ENCODE peak calls at places on chromosomes 2 and 18, in seven cellular contexts. V, W, U, A, K, Z and P are unnamed samples.
A peak's percentile ranks its signal among the peaks of the same experiment; 100 is the strongest.

GRCh38 chr2:137208361-137208973 is 443.1 kb downstream of the THSD7B start:
- DNase-seq in V (no peak), W (no peak), U (no peak), A (no peak), K (no peak), Z (no peak), P (no peak)

GRCh38 chr2:2731101-2731850 is 400.2 kb upstream of the MYT1L start:
- DNase-seq in V (no peak), W (no peak), U (no peak), A (no peak), K (no peak), Z (no peak), P (no peak)

GRCh38 chr18:38909972-38910371 is 1344.4 kb upstream of the CELF4 start:
- DNase-seq in V (no peak), W (no peak), U (no peak), A (no peak), K (no peak), Z (no peak), P (no peak)

GRCh38 chr2:203809084-203809521 is 58.5 kb upstream of the CTLA4 start:
- DNase-seq in V (no peak), W (no peak), U (no peak), A (no peak), K (no peak), Z (no peak), P (no peak)

GRCh38 chr18:4631239-4631638 is 176.1 kb upstream of the DLGAP1 start:
- DNase-seq in V (no peak), W (no peak), U (no peak), A (no peak), K (no peak), Z (no peak), P (no peak)

GRCh38 chr18:24428709-24429108 is 2.2 kb downstream of the IMPACT start:
- DNase-seq in V (no peak), W (no peak), U (no peak), A (no peak), K (no peak), Z (no peak), P (no peak)

GRCh38 chr2:74551942-74552913 is 1.5 kb downstream of the LOXL3 start:
- DNase-seq in V (no peak), W (no peak), U (no peak), A (no peak), K (no peak), Z (no peak), P (peak; percentile 68)

GRCh38 chr2:42268528-42269151 is 92.4 kb downstream of the COX7A2L start:
- DNase-seq in V (no peak), W (no peak), U (no peak), A (no peak), K (no peak), Z (no peak), P (no peak)

GRCh38 chr2:9673914-9674481 is 43.2 kb upstream of the YWHAQ start:
- DNase-seq in V (no peak), W (no peak), U (no peak), A (no peak), K (no peak), Z (no peak), P (no peak)

GRCh38 chr2:105750735-105751134 is 6.0 kb downstream of the NCK2 start:
- DNase-seq in V (no peak), W (no peak), U (no peak), A (no peak), K (no peak), Z (no peak), P (no peak)

GRCh38 chr18:23519725-23520124 is 16.4 kb downstream of the RMC1 start:
- DNase-seq in V (no peak), W (no peak), U (no peak), A (no peak), K (no peak), Z (no peak), P (no peak)

GRCh38 chr2:170425291-170425751 is 247.4 kb downstream of the MYO3B start:
- DNase-seq in V (no peak), W (no peak), U (no peak), A (peak; percentile 8), K (no peak), Z (no peak), P (no peak)

GRCh38 chr2:98379311-98380202 is 33.3 kb downstream of the CNGA3 start:
- DNase-seq in V (no peak), W (no peak), U (no peak), A (no peak), K (no peak), Z (no peak), P (no peak)

GRCh38 chr18:26228562-26229260 is 2.5 kb downstream of the TAF4B start:
- DNase-seq in V (peak; percentile 10), W (no peak), U (no peak), A (no peak), K (no peak), Z (no peak), P (no peak)

GRCh38 chr2:20424300-20425290 is 22.3 kb upstream of the RHOB start:
- DNase-seq in V (peak; percentile 98), W (no peak), U (peak; percentile 72), A (peak; percentile 47), K (peak; percentile 89), Z (no peak), P (peak; percentile 76)

GRCh38 chr2:131004446-131005209 is 88.6 kb downstream of the FAM168B start:
- DNase-seq in V (no peak), W (no peak), U (no peak), A (no peak), K (no peak), Z (no peak), P (no peak)

GRCh38 chr2:169042856-169043255 is 11.7 kb upstream of the ABCB11 start:
- DNase-seq in V (no peak), W (no peak), U (no peak), A (no peak), K (no peak), Z (no peak), P (no peak)

GRCh38 chr2:88265352-88265960 is 95.3 kb downstream of the THNSL2 start:
- DNase-seq in V (peak; percentile 39), W (peak; percentile 18), U (no peak), A (peak; percentile 17), K (no peak), Z (no peak), P (no peak)

GRCh38 chr2:7449287-7449686 is 532.1 kb downstream of the RNF144A start:
- DNase-seq in V (no peak), W (no peak), U (no peak), A (no peak), K (no peak), Z (no peak), P (no peak)

GRCh38 chr18:35337256-35337655 is 7.0 kb downstream of the ZNF24 start:
- DNase-seq in V (no peak), W (no peak), U (no peak), A (no peak), K (no peak), Z (no peak), P (no peak)

GRCh38 chr2:125167152-125167551 is 1142.1 kb downstream of the CNTNAP5 start:
- DNase-seq in V (no peak), W (no peak), U (no peak), A (no peak), K (no peak), Z (no peak), P (no peak)

GRCh38 chr2:68292108-68292710 is 27.5 kb downstream of the CNRIP1 start:
- DNase-seq in V (peak; percentile 65), W (peak; percentile 63), U (no peak), A (no peak), K (no peak), Z (peak; percentile 37), P (no peak)

GRCh38 chr2:226467221-226467620 is 332.4 kb downstream of the IRS1 start:
- DNase-seq in V (no peak), W (no peak), U (no peak), A (no peak), K (no peak), Z (no peak), P (no peak)

GRCh38 chr2:241672243-241673188 is 14.1 kb downstream of the DTYMK start:
- DNase-seq in V (no peak), W (no peak), U (no peak), A (no peak), K (no peak), Z (no peak), P (no peak)

GRCh38 chr2:70513751-70514150 is 39.9 kb downstream of the TGFA start:
- DNase-seq in V (no peak), W (no peak), U (no peak), A (no peak), K (no peak), Z (peak; percentile 30), P (no peak)

GRCh38 chr18:44693030-44693784 is 12.5 kb downstream of the SETBP1 start:
- DNase-seq in V (no peak), W (peak; percentile 4), U (no peak), A (no peak), K (no peak), Z (no peak), P (peak; percentile 9)

GRCh38 chr18:75132931-75133525 is 75.9 kb downstream of the PTGR3 start:
- DNase-seq in V (no peak), W (no peak), U (peak; percentile 53), A (no peak), K (peak; percentile 41), Z (no peak), P (peak; percentile 38)

DNA sequence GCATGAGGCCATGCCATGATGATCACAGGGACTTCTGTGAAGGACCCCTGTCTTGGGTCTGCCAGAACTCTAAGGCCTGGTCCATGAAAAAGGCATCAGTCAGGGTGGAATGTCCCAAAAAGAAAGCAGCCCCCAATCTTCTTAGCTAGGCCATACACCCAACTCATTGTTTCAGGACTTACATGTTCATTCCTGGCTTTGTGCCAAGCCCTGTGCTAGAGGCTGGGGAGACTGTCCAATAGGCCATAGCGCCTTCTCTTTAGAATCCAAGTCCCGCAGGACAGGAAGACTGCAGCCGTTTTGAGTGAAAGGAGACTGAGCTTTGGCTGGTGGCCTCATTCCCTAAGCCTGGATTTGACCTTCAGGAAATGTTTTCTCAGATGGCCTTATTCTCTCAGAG is 247.3 kb downstream of the PRKCE start:
- DNase-seq in V (no peak), W (no peak), U (no peak), A (no peak), K (no peak), Z (no peak), P (no peak)
- H3K27ac ChIP-seq in V (no peak overlapping the region), W (no peak overlapping the region), U (peak overlapping the region; percentile 44), A (no peak overlapping the region), K (no peak overlapping the region), Z (no peak overlapping the region), P (no peak overlapping the region)

GRCh38 chr2:183214680-183215079 is 90.4 kb downstream of the NUP35 start:
- DNase-seq in V (no peak), W (no peak), U (no peak), A (no peak), K (no peak), Z (no peak), P (no peak)
- H3K4me3 ChIP-seq in V (no peak overlapping the region), W (no peak overlapping the region), U (no peak overlapping the region), A (no peak overlapping the region), K (no peak overlapping the region), Z (no peak overlapping the region), P (no peak overlapping the region)

GRCh38 chr18:48951448-48952286 is 902 bp upstream of the SMAD7 start:
- DNase-seq in V (peak; percentile 95), W (peak; percentile 86), U (no peak), A (peak; percentile 88), K (peak; percentile 95), Z (peak; percentile 93), P (peak; percentile 91)
- TF ChIP-seq CTCF in V (no peak), W (no peak), U (peak; percentile 28), A (no peak), K (no peak), Z (peak; percentile 24), P (no peak)

DNA sequence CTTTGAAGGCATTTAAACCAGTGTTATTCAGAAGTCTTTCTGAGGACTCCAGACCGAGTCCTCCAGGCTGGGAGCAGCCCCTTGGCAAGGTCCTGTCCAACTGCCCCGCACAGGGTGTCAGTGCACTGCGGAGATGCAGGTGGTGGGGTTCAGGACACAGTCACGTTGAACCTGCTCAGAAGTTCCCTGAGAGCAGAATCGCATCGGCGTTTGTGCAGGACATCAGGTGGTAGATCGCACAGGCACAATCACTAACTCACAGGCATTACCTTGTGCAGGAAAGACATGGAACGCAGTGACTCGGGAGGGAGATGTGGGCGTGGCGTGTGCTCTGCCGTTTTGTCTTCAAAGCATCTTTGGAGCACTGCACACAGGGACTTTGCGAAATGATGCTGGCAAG is 10.4 kb downstream of the COPS9 start:
- DNase-seq in V (no peak), W (no peak), U (no peak), A (no peak), K (peak; percentile 54), Z (no peak), P (peak; percentile 64)
- H3K27ac ChIP-seq in V (no peak overlapping the region), W (no peak overlapping the region), U (no peak overlapping the region), A (no peak overlapping the region), K (no peak overlapping the region), Z (no peak overlapping the region), P (no peak overlapping the region)